ENCODE peak calls at places on chromosomes 7 and 10, in four cellular contexts. Z, I, E and R are unnamed samples.

GRCh38 chr7:79681454-79681853 is 228.0 kb upstream of the MAGI2 start:
- DNase-seq in Z (no peak), I (no peak), E (no peak), R (no peak)

GRCh38 chr10:131140606-131141005 is 170.9 kb downstream of the TCERG1L start:
- DNase-seq in Z (no peak), I (no peak), E (no peak), R (no peak)

GRCh38 chr10:128044961-128045832 is 81.0 kb downstream of the MKI67 start:
- DNase-seq in Z (no peak), I (no peak), E (no peak), R (no peak)

GRCh38 chr7:33933611-33934281 is 28.4 kb downstream of the BMPER start:
- DNase-seq in Z (no peak), I (no peak), E (peak), R (no peak)

GRCh38 chr10:43137701-43137970 is 609 bp upstream of the CSGALNACT2 start:
- DNase-seq in Z (no peak), I (no peak), E (peak), R (peak)

GRCh38 chr10:48247680-48248079 is 26.8 kb downstream of the FRMPD2 start:
- DNase-seq in Z (no peak), I (peak), E (no peak), R (peak)

GRCh38 chr7:141202540-141202939 is 128.7 kb downstream of the TMEM178B start:
- DNase-seq in Z (no peak), I (no peak), E (no peak), R (no peak)

GRCh38 chr7:35605760-35606159 is 89.2 kb downstream of the HERPUD2 start:
- DNase-seq in Z (no peak), I (no peak), E (peak), R (no peak)

GRCh38 chr7:131692131-131692960 is 135.9 kb upstream of the PODXL start:
- DNase-seq in Z (peak), I (no peak), E (peak), R (peak)

GRCh38 chr10:77247076-77247561 is 390.5 kb downstream of the KCNMA1 start:
- DNase-seq in Z (no peak), I (no peak), E (peak), R (no peak)

GRCh38 chr7:77867208-77867915 is 68.8 kb downstream of the PHTF2 start:
- DNase-seq in Z (no peak), I (no peak), E (peak), R (no peak)

GRCh38 chr10:120422459-120422858 is 34.6 kb upstream of the PLPP4 start:
- DNase-seq in Z (no peak), I (no peak), E (no peak), R (no peak)

GRCh38 chr7:26397786-26398435 is 106.2 kb downstream of the SNX10 start:
- DNase-seq in Z (peak), I (no peak), E (peak), R (no peak)

GRCh38 chr7:89839329-89839728 is 314.9 kb upstream of the STEAP1 start:
- DNase-seq in Z (no peak), I (no peak), E (no peak), R (no peak)

GRCh38 chr7:153507885-153508284 is 544.3 kb upstream of the DPP6 start:
- DNase-seq in Z (no peak), I (no peak), E (no peak), R (no peak)

GRCh38 chr10:11603741-11604140 is 7.7 kb downstream of the USP6NL start:
- DNase-seq in Z (no peak), I (no peak), E (no peak), R (no peak)

GRCh38 chr10:122446668-122447410 is 7.6 kb upstream of the ARMS2 start:
- DNase-seq in Z (no peak), I (no peak), E (peak), R (no peak)

GRCh38 chr10:69912584-69912983 is 110.9 kb downstream of the COL13A1 start:
- DNase-seq in Z (no peak), I (no peak), E (no peak), R (no peak)

GRCh38 chr10:58943234-58943633 is 233.2 kb upstream of the PHYHIPL start:
- DNase-seq in Z (no peak), I (no peak), E (no peak), R (no peak)

GRCh38 chr10:22652988-22653431 is 61.4 kb downstream of the PIP4K2A start:
- DNase-seq in Z (no peak), I (no peak), E (no peak), R (no peak)

GRCh38 chr7:112346381-112347060 is 103.7 kb upstream of the IFRD1 start:
- DNase-seq in Z (no peak), I (no peak), E (no peak), R (no peak)

GRCh38 chr7:151313857-151314256 is 27.8 kb upstream of the NUB1 start:
- DNase-seq in Z (no peak), I (peak), E (no peak), R (peak)

GRCh38 chr7:4791738-4792536 is 16.5 kb downstream of the AP5Z1 start:
- DNase-seq in Z (peak), I (no peak), E (peak), R (peak)

GRCh38 chr10:117405730-117406129 is 30.5 kb upstream of the PDZD8 start:
- DNase-seq in Z (no peak), I (no peak), E (no peak), R (no peak)

GRCh38 chr7:135263321-135263970 is 29.8 kb downstream of the STRA8 start:
- DNase-seq in Z (no peak), I (no peak), E (no peak), R (no peak)

GRCh38 chr10:28366943-28367342 is 64.1 kb upstream of the MPP7 start:
- DNase-seq in Z (no peak), I (no peak), E (no peak), R (no peak)

GRCh38 chr7:34133356-34133982 is 228.1 kb downstream of the BMPER start:
- DNase-seq in Z (no peak), I (no peak), E (peak), R (no peak)

GRCh38 chr7:107446531-107446930 is 23.3 kb upstream of the GPR22 start:
- DNase-seq in Z (no peak), I (no peak), E (no peak), R (no peak)

GRCh38 chr7:158655931-158656441 is 48.6 kb downstream of the NCAPG2 start:
- DNase-seq in Z (no peak), I (no peak), E (no peak), R (no peak)

GRCh38 chr10:44962870-44963738 is 3.5 kb downstream of the RASSF4 start:
- DNase-seq in Z (no peak), I (no peak), E (no peak), R (no peak)

GRCh38 chr10:2933519-2933918 is 133.8 kb upstream of the PFKP start:
- DNase-seq in Z (no peak), I (no peak), E (no peak), R (no peak)

GRCh38 chr10:21314234-21314633 is 211.2 kb downstream of the SKIDA1 start:
- DNase-seq in Z (no peak), I (no peak), E (no peak), R (no peak)

GRCh38 chr7:44994877-44995554 is 5.0 kb upstream of the CCM2 start:
- DNase-seq in Z (no peak), I (no peak), E (no peak), R (no peak)

GRCh38 chr10:75035975-75036708 is 75.3 kb upstream of the SAMD8 start:
- DNase-seq in Z (no peak), I (no peak), E (no peak), R (peak)

GRCh38 chr10:69645296-69645665 is 15.2 kb downstream of the FAM241B start:
- DNase-seq in Z (no peak), I (no peak), E (no peak), R (no peak)

GRCh38 chr10:128047991-128048826 is 78.0 kb downstream of the MKI67 start:
- DNase-seq in Z (no peak), I (no peak), E (no peak), R (no peak)

GRCh38 chr7:50317697-50318640 is 13.5 kb downstream of the IKZF1 start:
- DNase-seq in Z (no peak), I (no peak), E (no peak), R (no peak)

GRCh38 chr7:88226201-88226600 is 6.4 kb upstream of the SRI start:
- DNase-seq in Z (no peak), I (no peak), E (peak), R (no peak)

GRCh38 chr7:20783131-20783715 is 3.5 kb downstream of the SP8 start:
- DNase-seq in Z (no peak), I (no peak), E (no peak), R (no peak)

GRCh38 chr7:20785211-20786048 is 1.3 kb downstream of the SP8 start:
- DNase-seq in Z (peak), I (no peak), E (no peak), R (no peak)

GRCh38 chr7:20784311-20785210 is 2.1 kb downstream of the SP8 start:
- DNase-seq in Z (no peak), I (no peak), E (peak), R (no peak)

GRCh38 chr7:20786049-20786412 is 655 bp downstream of the SP8 start:
- DNase-seq in Z (no peak), I (no peak), E (no peak), R (no peak)

GRCh38 chr7:20783716-20784310 is 2.9 kb downstream of the SP8 start:
- DNase-seq in Z (no peak), I (no peak), E (no peak), R (no peak)
- TF ChIP-seq CTCF in Z (no peak), I (no peak), E (no peak), R (peak)

GRCh38 chr7:32477649-32477980 is 12.6 kb downstream of the LSM5 start:
- DNase-seq in Z (no peak), I (no peak), E (no peak), R (no peak)
- TF ChIP-seq CTCF in Z (no peak), I (no peak), E (no peak), R (no peak)

DNA sequence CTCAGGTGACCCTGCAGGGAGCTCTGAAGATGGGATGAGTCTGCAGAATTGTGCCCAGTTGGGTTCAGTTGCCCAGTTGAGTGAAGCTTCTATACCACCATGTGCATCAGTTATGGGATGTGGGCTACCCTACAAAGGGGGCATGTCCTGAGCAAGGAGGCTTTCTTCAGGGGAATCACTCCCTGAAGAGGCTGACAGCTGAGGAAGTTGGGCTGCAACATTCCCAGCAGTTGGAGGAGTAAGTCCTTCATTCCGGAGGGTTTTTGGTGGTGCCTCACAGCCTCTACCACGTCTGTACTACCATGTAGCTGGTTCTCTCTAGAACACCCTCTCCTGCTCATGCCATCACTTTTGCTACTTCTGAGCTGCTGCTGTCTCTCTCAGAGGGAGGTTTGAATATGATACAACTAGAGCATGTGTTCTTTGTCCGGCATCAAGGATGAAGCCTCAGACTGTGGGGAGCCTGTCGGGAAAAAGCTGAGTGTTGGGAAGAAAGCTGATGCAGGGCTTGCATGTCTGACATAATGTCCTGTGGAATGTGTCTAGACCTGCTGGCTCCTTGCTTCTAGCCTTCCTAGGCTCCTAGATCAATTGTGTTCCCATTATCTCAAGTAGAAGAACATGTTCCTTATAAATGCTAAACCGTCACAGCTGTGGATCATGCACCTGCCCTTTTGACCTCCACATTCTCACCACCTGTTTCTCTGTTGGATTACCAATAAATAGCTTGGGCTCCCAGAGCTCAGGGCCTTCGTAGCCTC is 355.8 kb downstream of the CCSER2 start:
- DNase-seq in Z (no peak), I (peak), E (no peak), R (no peak)
- TF ChIP-seq CTCF in Z (no peak), I (no peak), E (no peak), R (no peak)

DNA sequence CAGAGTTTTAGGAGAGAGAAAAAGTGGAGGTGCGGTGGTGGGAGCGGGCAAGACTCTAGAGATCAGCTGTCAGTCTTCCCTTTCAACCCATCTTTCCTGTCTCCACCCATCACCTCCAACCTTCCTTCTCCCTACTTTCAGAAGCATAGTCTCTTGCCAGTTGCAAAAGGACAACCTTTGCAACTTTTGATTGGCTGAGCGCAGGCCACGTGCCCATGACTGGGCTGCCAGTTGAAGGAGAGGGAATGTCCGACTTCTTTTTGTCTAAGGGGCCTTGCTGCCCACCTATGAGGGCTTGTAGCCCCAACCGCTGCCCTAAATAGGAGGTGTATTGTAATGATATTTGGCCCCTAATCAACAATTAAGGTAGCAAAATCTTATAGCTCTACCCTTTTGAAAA is 12.6 kb downstream of the CYP26A1 start:
- DNase-seq in Z (no peak), I (no peak), E (no peak), R (peak)
- TF ChIP-seq CTCF in Z (no peak), I (no peak), E (no peak), R (no peak)

DNA sequence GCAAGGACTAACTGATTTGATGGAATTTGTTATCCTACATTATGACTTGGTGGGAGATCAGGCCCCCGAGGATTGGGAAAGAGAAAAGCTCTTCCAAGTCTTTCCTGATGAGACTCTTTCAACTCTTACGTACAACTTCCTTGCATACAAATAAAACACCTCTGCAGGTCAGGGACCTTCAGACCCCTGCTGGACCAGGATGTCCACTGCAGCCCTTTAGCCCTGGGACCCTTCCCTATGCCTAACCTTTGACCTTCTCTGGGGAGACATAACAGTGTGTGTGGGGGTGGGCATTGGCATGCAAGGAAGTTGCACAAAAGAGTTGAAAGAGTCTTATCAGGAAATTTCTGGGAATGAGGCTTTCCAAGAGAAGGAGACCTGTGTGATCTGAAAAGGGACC is 859.4 kb downstream of the TYW1 start:
- DNase-seq in Z (no peak), I (no peak), E (no peak), R (no peak)
- TF ChIP-seq CTCF in Z (no peak), I (no peak), E (no peak), R (no peak)